ENCODE peak calls at places on chromosomes 13 and 19, in eight cellular contexts. T is upper lobe of right lung; U is GM23338; D is left ventricle myocardium inferior; S is heart right ventricle; K is CD4-positive, CD25-positive, alpha-beta regulatory T cell; M is gastrocnemius medialis; A is body of pancreas. N is an unnamed sample.

GRCh38 chr19:55220525-55220924 is 8.0 kb downstream of the TMEM86B start:
- DNase-seq in T (no peak), U (peak), D (no peak), S (no peak), K (no peak), M (no peak), A (no peak), N (no peak)

GRCh38 chr13:78102121-78102677 is 183.6 kb upstream of the EDNRB start:
- DNase-seq in T (no peak), U (no peak), D (peak), S (peak), K (no peak), M (peak), A (peak), N (no peak)

GRCh38 chr19:35257113-35257461 is 8.3 kb downstream of the LSR start:
- DNase-seq in T (peak), U (no peak), D (no peak), S (no peak), K (no peak), M (no peak), A (no peak), N (no peak)

GRCh38 chr19:44706506-44707236 is 7.7 kb downstream of the CEACAM16 start:
- DNase-seq in T (no peak), U (no peak), D (no peak), S (no peak), K (no peak), M (no peak), A (no peak), N (no peak)

GRCh38 chr13:49304356-49304755 is 56.6 kb downstream of the CDADC1 start:
- DNase-seq in T (no peak), U (no peak), D (no peak), S (no peak), K (no peak), M (no peak), A (no peak), N (no peak)

GRCh38 chr13:31046711-31047279 is 114.3 kb downstream of the TEX26 start:
- DNase-seq in T (no peak), U (no peak), D (peak), S (peak), K (no peak), M (no peak), A (peak), N (no peak)

GRCh38 chr13:84192125-84192524 is 309.9 kb upstream of the SLITRK1 start:
- DNase-seq in T (no peak), U (no peak), D (no peak), S (no peak), K (no peak), M (no peak), A (no peak), N (no peak)

GRCh38 chr19:42965204-42965603 is 28.2 kb upstream of the PSG7 start:
- DNase-seq in T (no peak), U (no peak), D (no peak), S (no peak), K (no peak), M (no peak), A (no peak), N (no peak)

GRCh38 chr13:45055198-45055901 is 65.0 kb upstream of the GTF2F2 start:
- DNase-seq in T (no peak), U (no peak), D (no peak), S (no peak), K (no peak), M (no peak), A (no peak), N (no peak)

GRCh38 chr19:44430956-44431355 is 17.3 kb downstream of the ZNF229 start:
- DNase-seq in T (no peak), U (no peak), D (no peak), S (no peak), K (no peak), M (no peak), A (no peak), N (no peak)

GRCh38 chr19:36849701-36850645 is 703 bp upstream of the ZNF345 start:
- DNase-seq in T (peak), U (peak), D (peak), S (peak), K (peak), M (peak), A (peak), N (peak)

GRCh38 chr13:29496241-29496712 is 99.2 kb downstream of the SLC7A1 start:
- DNase-seq in T (peak), U (no peak), D (peak), S (peak), K (no peak), M (no peak), A (peak), N (peak)

GRCh38 chr19:45499196-45500180 is 1.2 kb downstream of the PPM1N start:
- DNase-seq in T (peak), U (peak), D (no peak), S (no peak), K (peak), M (peak), A (peak), N (no peak)

GRCh38 chr13:27954406-27954851 is 14.7 kb downstream of the CDX2 start:
- DNase-seq in T (peak), U (peak), D (no peak), S (no peak), K (no peak), M (no peak), A (peak), N (peak)

GRCh38 chr13:110826861-110827672 is 87.8 kb downstream of the ANKRD10 start:
- DNase-seq in T (no peak), U (no peak), D (no peak), S (no peak), K (no peak), M (no peak), A (peak), N (peak)

GRCh38 chr13:29937836-29938235 is 87.4 kb upstream of the UBL3 start:
- DNase-seq in T (no peak), U (peak), D (no peak), S (no peak), K (peak), M (no peak), A (no peak), N (no peak)

GRCh38 chr13:30639671-30640070 is 22.0 kb downstream of the USPL1 start:
- DNase-seq in T (no peak), U (no peak), D (no peak), S (no peak), K (no peak), M (no peak), A (no peak), N (no peak)

GRCh38 chr13:36251528-36251927 is 37.2 kb upstream of the SOHLH2 start:
- DNase-seq in T (no peak), U (no peak), D (no peak), S (no peak), K (no peak), M (no peak), A (no peak), N (no peak)

GRCh38 chr19:21398851-21399250 is 1.9 kb downstream of the ZNF493 start:
- DNase-seq in T (no peak), U (no peak), D (no peak), S (no peak), K (no peak), M (no peak), A (no peak), N (no peak)

GRCh38 chr13:102978168-102978567 is 88.0 kb downstream of the SLC10A2 start:
- DNase-seq in T (no peak), U (no peak), D (no peak), S (no peak), K (no peak), M (no peak), A (no peak), N (no peak)

GRCh38 chr13:46119883-46120614 is 15.2 kb upstream of the CPB2 start:
- DNase-seq in T (no peak), U (no peak), D (no peak), S (no peak), K (no peak), M (no peak), A (peak), N (no peak)

GRCh38 chr19:13693933-13694332 is 70.4 kb upstream of the MRI1 start:
- DNase-seq in T (no peak), U (peak), D (no peak), S (no peak), K (no peak), M (no peak), A (no peak), N (no peak)

GRCh38 chr19:11191273-11191755 is 6.0 kb downstream of the KANK2 start:
- DNase-seq in T (no peak), U (peak), D (peak), S (peak), K (no peak), M (peak), A (peak), N (peak)

GRCh38 chr19:47630594-47630993 is 21.7 kb downstream of the BICRA start:
- DNase-seq in T (no peak), U (no peak), D (no peak), S (no peak), K (no peak), M (no peak), A (no peak), N (no peak)

GRCh38 chr19:54916822-54917221 is 10.9 kb downstream of the NCR1 start:
- DNase-seq in T (no peak), U (no peak), D (no peak), S (no peak), K (no peak), M (no peak), A (no peak), N (no peak)

GRCh38 chr19:51552996-51553725 is 17.9 kb upstream of the ZNF175 start:
- DNase-seq in T (peak), U (peak), D (peak), S (peak), K (no peak), M (no peak), A (peak), N (peak)

GRCh38 chr13:21684576-21684975 is 13.7 kb downstream of the FGF9 start:
- DNase-seq in T (no peak), U (no peak), D (no peak), S (no peak), K (no peak), M (no peak), A (no peak), N (no peak)

GRCh38 chr13:43374621-43375020 is 351.2 kb downstream of the DNAJC15 start:
- DNase-seq in T (no peak), U (no peak), D (no peak), S (no peak), K (no peak), M (no peak), A (no peak), N (no peak)

GRCh38 chr19:7211191-7211988 is 82.8 kb downstream of the INSR start:
- DNase-seq in T (no peak), U (no peak), D (peak), S (peak), K (no peak), M (no peak), A (peak), N (peak)

GRCh38 chr13:46202956-46203355 is 8.8 kb upstream of the LRRC63 start:
- DNase-seq in T (no peak), U (no peak), D (no peak), S (no peak), K (no peak), M (no peak), A (no peak), N (no peak)

GRCh38 chr13:33158830-33159229 is 126.7 kb downstream of the STARD13 start:
- DNase-seq in T (no peak), U (no peak), D (no peak), S (no peak), K (no peak), M (no peak), A (no peak), N (no peak)

GRCh38 chr19:33098023-33098652 is 17.2 kb downstream of the GPATCH1 start:
- DNase-seq in T (no peak), U (no peak), D (no peak), S (no peak), K (no peak), M (no peak), A (peak), N (peak)

GRCh38 chr19:293436-294110 is 2.4 kb upstream of the PLPP2 start:
- DNase-seq in T (peak), U (no peak), D (no peak), S (no peak), K (no peak), M (no peak), A (no peak), N (peak)

GRCh38 chr19:7326105-7326877 is 22.4 kb upstream of the ARHGEF18 start:
- DNase-seq in T (peak), U (peak), D (no peak), S (no peak), K (no peak), M (no peak), A (peak), N (no peak)

GRCh38 chr13:79810671-79811070 is 329.7 kb downstream of the NDFIP2 start:
- DNase-seq in T (no peak), U (peak), D (no peak), S (no peak), K (no peak), M (no peak), A (no peak), N (no peak)

DNA sequence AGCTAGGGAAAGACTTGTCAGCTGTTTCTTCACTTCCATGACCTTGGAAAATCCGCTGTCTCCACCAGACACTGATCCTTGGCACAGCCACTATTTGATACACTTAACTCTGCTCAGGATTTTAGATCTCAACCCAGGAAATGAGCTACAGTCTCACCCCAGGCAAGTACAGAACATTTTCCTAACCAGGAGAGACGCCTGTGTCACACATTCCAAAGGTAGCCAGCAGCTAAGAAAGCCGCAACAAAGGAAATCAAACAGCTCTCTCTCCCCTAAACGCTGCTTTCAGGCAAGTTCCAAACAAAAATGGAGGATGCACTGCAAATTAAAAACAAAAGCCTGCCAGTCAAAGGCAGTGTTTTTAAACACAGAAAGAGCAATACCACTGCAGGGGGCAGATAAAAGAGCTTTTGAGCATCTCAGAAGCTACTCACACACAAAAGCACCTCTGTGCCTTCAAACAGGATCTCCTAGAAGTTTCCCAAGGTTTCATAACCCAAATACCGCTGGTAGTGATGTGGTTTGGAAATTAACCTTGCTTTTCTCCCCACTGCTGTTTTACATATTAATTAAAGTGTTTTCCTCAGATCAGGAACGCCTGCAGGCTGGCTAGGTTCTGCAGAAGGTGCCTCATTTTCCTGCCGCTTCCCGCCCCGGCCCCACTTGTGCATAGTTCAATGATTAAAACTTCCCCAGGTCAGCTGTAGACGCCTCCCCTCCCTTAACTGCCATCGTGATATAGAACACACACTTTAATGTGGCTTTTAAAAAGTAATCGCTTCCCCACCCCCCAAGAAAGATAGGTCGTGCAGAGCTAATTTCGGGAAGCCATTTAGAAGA is 57.1 kb downstream of the IRS2 start:
- DNase-seq in T (no peak), U (no peak), D (no peak), S (no peak), K (no peak), M (no peak), A (no peak), N (no peak)
- H3K27ac ChIP-seq in T (no peak), U (no peak), D (no peak), S (no peak), K (no peak), M (no peak), A (no peak), N (no peak)

DNA sequence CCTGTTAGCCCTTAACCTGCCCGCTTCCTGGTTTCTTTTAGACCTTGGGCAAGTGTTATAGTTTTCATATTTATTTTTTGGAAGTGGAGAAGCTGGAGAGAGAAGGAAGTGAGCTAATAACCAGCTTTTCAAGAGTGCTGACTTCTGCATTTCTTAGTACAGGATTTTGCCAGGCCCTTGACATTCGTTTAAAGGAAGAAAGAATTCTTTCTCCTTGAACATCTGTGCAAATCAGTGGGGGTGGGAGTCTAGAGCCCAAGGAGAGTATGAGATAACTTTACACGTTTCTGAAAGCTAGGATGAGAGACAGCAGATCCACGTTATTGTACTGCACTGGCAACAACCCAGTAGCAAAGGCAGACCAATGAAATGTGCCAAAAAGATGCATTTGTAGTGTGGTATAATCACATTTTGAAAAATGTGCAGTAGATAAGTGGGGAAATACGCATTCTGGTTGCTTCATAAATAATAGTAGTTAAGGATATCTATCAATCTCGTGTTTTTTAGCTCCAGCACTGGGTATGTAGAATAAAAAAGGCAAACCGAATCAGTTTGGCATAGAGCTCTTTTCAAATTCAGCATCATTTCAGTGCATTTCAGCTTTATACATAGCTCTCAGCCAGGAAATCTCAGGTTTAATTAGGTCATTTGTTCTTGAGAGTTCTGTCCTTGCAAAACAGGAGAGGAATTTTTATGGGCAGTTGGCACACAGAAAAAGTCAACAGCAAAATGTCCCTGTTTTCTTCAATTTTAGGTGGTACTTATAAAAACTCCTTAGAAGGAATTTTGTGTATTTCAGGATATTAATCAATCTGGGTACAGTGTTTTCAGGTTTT is 4.3 kb downstream of the RNF113B start:
- DNase-seq in T (no peak), U (no peak), D (no peak), S (no peak), K (no peak), M (no peak), A (no peak), N (no peak)
- H3K27ac ChIP-seq in T (peak), U (peak), D (peak), S (peak), K (no peak), M (peak), A (peak), N (peak)

GRCh38 chr19:58304255-58304654 is 922 bp upstream of the ERVK3-1 start:
- DNase-seq in T (no peak), U (peak), D (no peak), S (no peak), K (no peak), M (no peak), A (no peak), N (no peak)

GRCh38 chr19:58305932-58306323 is 751 bp downstream of the ERVK3-1 start:
- DNase-seq in T (no peak), U (no peak), D (no peak), S (no peak), K (no peak), M (no peak), A (no peak), N (no peak)

GRCh38 chr19:58307736-58308135 is 2.6 kb downstream of the ERVK3-1 start:
- DNase-seq in T (no peak), U (no peak), D (no peak), S (no peak), K (no peak), M (no peak), A (no peak), N (no peak)

GRCh38 chr19:58305065-58305931 is at the start of gene ERVK3-1:
- DNase-seq in T (peak), U (peak), D (peak), S (peak), K (peak), M (peak), A (peak), N (peak)

DNA sequence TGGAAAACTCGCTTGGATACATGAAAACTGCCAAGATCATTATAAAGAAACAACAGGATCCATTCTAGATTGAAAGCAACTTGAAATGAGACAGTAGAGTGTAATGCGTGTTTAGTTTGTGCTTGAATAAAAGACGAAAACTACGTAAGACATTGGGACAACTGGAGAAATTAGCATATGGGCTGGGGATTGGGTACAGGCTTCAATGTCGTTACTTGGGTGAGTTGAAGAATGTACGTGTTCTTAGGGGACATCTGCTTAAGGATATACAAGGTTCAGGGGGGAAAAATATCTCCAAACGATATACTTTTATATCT is 471 bp upstream of the ERVK3-1 start:
- DNase-seq in T (no peak), U (peak), D (no peak), S (no peak), K (no peak), M (no peak), A (no peak), N (no peak)
- H3K27ac ChIP-seq in T (peak), U (no peak), D (peak), S (peak), K (peak), M (peak), A (peak), N (peak)

DNA sequence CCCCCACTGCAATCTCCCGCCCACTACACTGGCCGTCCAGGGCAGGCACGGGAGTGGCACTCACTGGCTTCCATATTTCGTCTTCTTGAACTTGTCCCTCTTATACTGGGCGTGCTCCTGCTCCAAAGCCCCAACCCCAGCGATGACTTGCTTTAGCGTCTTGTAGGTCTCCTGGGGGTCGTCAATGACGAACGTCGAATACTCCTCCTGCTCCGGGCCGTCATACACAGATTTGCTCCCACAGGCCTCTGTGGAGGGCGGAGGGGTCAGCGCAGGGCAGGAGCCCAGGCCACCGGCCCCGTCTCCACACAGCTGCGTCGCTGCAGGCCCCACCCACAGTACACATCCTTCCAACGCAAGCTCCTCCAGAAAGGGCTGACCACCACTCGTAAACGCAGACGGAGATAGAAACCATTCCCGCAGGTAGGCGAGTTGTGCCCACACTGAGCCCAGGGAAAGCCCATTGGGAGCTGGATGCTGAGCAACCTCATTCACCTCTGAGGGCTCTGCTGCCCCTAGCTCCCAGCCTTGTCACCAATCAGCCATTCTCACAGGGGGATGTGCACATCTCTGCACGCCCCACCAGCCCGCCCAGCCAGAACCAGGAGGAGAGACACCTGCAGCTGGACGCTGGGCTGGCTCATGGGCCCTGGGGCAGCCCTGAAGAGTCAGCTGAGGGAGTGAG is 7.9 kb upstream of the C13orf46 start:
- DNase-seq in T (peak), U (no peak), D (peak), S (no peak), K (no peak), M (no peak), A (no peak), N (no peak)
- H3K27ac ChIP-seq in T (no peak), U (no peak), D (no peak), S (no peak), K (no peak), M (no peak), A (peak), N (peak)

GRCh38 chr19:2080336-2080988 is 15.7 kb downstream of the MOB3A start:
- DNase-seq in T (no peak), U (no peak), D (no peak), S (no peak), K (no peak), M (no peak), A (no peak), N (no peak)

GRCh38 chr19:2079076-2079864 is 16.9 kb downstream of the MOB3A start:
- DNase-seq in T (no peak), U (no peak), D (no peak), S (no peak), K (no peak), M (no peak), A (no peak), N (no peak)

GRCh38 chr19:2077833-2078619 is 18.1 kb downstream of the MOB3A start:
- DNase-seq in T (no peak), U (no peak), D (no peak), S (no peak), K (no peak), M (no peak), A (no peak), N (no peak)

GRCh38 chr19:2081873-2082810 is 14.0 kb downstream of the MOB3A start:
- DNase-seq in T (no peak), U (no peak), D (no peak), S (no peak), K (peak), M (no peak), A (no peak), N (peak)

GRCh38 chr19:2079865-2080301 is 16.2 kb downstream of the MOB3A start:
- DNase-seq in T (no peak), U (no peak), D (no peak), S (no peak), K (no peak), M (no peak), A (no peak), N (no peak)
- H3K27ac ChIP-seq in T (peak), U (no peak), D (no peak), S (no peak), K (peak), M (no peak), A (no peak), N (peak)

N was measured in stomach.